ENCODE peak calls at places on chromosomes 5 and 9, in six cellular contexts. S is SK-N-SH, Q is H1, C is HL-60, N is HepG2, U is K562. R is an unnamed sample.

GRCh38 chr5:76801159-76801802 is 17.5 kb upstream of the F2RL1 start:
- DNase-seq in S (no peak), Q (no peak), C (no peak), N (no peak), U (no peak), R (no peak)

GRCh38 chr5:84382363-84383295 is 2.1 kb downstream of the EDIL3 start:
- DNase-seq in S (peak), Q (peak), C (no peak), N (no peak), U (no peak), R (no peak)

GRCh38 chr5:80275347-80275746 is 19.5 kb upstream of the SERINC5 start:
- DNase-seq in S (peak), Q (no peak), C (no peak), N (peak), U (no peak), R (no peak)

GRCh38 chr5:102853680-102854079 is 98.6 kb downstream of the PAM start:
- DNase-seq in S (no peak), Q (no peak), C (no peak), N (no peak), U (no peak), R (no peak)

GRCh38 chr9:128206484-128206883 is 3.3 kb downstream of the DNM1 start:
- DNase-seq in S (no peak), Q (no peak), C (no peak), N (no peak), U (no peak), R (no peak)

GRCh38 chr9:113011911-113012381 is at the start of gene ZNF883:
- DNase-seq in S (peak), Q (peak), C (no peak), N (peak), U (peak), R (no peak)

GRCh38 chr9:138068601-138069035 is 191.0 kb downstream of the CACNA1B start:
- DNase-seq in S (peak), Q (peak), C (no peak), N (no peak), U (no peak), R (no peak)

GRCh38 chr5:83956386-83956785 is 235.7 kb upstream of the HAPLN1 start:
- DNase-seq in S (no peak), Q (no peak), C (no peak), N (no peak), U (no peak), R (no peak)

GRCh38 chr5:90170231-90170630 is 239.3 kb downstream of the CETN3 start:
- DNase-seq in S (peak), Q (no peak), C (no peak), N (no peak), U (no peak), R (no peak)

GRCh38 chr5:150639751-150640150 is 709 bp upstream of the SYNPO start:
- DNase-seq in S (no peak), Q (no peak), C (no peak), N (no peak), U (no peak), R (no peak)

GRCh38 chr5:150639317-150639738 is 1.1 kb upstream of the SYNPO start:
- DNase-seq in S (no peak), Q (no peak), C (peak), N (no peak), U (no peak), R (no peak)

GRCh38 chr5:150641006-150641570 is 628 bp downstream of the SYNPO start:
- DNase-seq in S (no peak), Q (no peak), C (no peak), N (peak), U (no peak), R (no peak)

GRCh38 chr5:150641826-150642566 is 1.5 kb downstream of the SYNPO start:
- DNase-seq in S (no peak), Q (no peak), C (no peak), N (no peak), U (no peak), R (no peak)

GRCh38 chr5:150640311-150641005 is at the start of gene SYNPO:
- DNase-seq in S (peak), Q (no peak), C (peak), N (peak), U (peak), R (no peak)
- TF ChIP-seq GABPA in S (no peak), Q (no peak), C (no peak), N (no peak), U (no peak), R (no peak)

DNA sequence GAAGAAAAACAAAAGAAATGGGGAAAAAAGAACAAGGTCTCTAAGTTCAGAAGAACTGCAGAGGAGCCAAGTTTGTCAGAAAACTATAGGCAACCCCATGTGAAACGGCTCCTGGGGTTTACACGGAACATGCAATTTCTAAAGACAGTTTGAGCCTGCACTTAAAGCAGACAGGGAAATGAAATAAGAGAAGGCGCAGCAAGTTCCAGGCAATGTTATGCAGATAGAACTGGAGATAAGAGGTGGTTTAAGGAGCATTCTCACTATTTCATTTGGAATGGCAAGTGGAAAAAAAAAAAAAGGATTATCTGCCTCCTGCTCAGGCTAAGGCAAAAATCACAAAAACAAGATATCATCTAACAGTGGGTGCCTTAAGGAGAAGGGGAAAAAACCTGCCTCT is 2252.3 kb downstream of the MAT2B start:
- DNase-seq in S (no peak), Q (no peak), C (no peak), N (no peak), U (no peak), R (no peak)
- TF ChIP-seq GABPA in S (no peak), Q (no peak), C (no peak), N (no peak), U (no peak), R (no peak)

GRCh38 chr5:148486456-148486855 is 102.7 kb downstream of the FBXO38 start:
- DNase-seq in S (no peak), Q (no peak), C (no peak), N (no peak), U (no peak), R (no peak)
- TF ChIP-seq GABPA in S (no peak), Q (no peak), C (no peak), N (no peak), U (no peak), R (no peak)

GRCh38 chr9:134055981-134056461 is 11.8 kb downstream of the BRD3 start:
- DNase-seq in S (peak), Q (no peak), C (no peak), N (no peak), U (no peak), R (no peak)

GRCh38 chr9:134053941-134054761 is 13.7 kb downstream of the BRD3 start:
- DNase-seq in S (no peak), Q (no peak), C (no peak), N (no peak), U (no peak), R (no peak)

GRCh38 chr9:134056483-134057310 is 11.1 kb downstream of the BRD3 start:
- DNase-seq in S (peak), Q (no peak), C (no peak), N (no peak), U (no peak), R (no peak)

GRCh38 chr9:134053401-134053871 is 14.4 kb downstream of the BRD3 start:
- DNase-seq in S (no peak), Q (no peak), C (no peak), N (no peak), U (no peak), R (no peak)

DNA sequence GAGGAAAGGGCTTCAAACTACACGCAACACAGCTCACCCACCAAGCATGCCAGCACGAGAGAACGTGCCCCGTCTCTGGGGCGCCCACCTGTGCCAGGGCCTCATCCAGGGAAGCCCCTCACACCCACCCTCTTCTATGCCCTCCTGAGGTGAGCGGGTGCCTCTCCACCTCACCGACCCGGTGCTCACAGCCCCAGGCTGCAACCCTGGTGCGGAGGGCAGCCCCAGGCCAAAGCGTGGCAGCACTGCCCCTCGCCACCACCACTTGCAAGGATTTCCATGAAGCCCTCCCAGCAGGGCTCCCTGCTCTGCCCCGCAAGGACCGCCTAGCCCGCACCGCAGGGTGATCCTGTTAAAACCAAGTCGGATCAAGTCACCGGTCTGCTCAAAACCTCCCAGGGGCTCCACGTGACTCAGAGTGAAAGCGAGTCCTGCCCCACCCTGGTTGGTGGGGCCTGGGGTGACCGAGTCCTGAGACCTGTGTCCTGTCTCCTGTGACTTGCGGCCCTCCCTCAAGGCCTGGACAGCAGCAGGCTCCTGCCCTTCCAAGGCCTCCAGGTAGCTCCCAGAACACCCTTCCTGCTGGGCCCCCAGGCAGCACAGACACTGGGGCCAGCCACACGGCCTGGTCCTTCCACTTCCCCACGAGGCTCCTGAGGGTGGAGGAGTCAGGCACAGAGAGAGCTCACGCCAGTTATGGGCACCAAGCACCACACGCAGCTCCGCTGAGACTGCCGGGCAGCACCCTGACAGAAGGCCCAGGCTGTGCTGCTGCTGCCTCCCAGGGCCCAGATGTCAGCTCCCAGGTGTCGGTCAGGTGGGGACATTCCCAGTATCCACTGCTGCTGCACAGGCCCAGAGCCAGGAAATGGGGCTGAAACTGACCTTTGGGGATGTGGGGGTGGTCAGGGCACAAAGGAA is 12.7 kb downstream of the BRD3 start:
- DNase-seq in S (no peak), Q (no peak), C (no peak), N (no peak), U (no peak), R (no peak)
- TF ChIP-seq GABPA in S (no peak), Q (no peak), C (no peak), N (no peak), U (no peak), R (no peak)

DNA sequence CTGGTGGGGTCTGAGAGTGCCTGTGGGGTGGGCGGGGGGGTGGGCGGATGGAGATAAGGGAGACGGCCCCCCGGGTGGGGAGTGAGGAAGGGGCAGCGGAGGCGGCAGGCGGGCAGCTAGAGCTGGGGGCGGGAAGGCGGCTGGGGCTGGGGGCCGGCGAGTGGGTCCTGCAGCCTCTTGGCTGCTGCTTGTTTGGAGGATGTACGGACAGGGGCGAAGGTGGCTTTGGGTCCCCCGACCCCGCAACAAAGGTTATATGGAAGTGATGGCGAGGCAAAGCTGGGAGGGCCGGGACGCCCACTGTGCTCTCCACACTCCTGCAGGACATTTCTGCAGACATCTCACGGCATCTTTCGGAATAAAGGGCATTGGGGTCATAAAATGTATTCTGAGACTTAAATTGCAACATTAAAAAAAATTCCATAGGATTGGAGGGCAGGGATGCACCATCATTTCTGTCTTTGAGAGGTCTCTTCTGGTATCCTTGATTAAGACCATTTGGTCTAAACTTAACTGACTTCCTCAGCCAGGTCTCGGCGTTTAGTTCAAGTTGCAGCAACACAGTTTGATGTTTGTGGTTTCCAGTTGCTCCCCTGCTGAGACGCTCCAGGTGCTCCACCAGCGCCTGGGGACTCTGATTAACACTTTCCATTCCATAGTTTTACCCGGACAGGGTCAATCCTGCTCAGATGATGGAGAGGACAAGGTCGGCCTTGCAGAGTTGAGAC is 101.5 kb upstream of the SSBP2 start:
- DNase-seq in S (peak), Q (peak), C (no peak), N (no peak), U (peak), R (no peak)
- TF ChIP-seq GABPA in S (no peak), Q (no peak), C (no peak), N (no peak), U (no peak), R (no peak)

DNA sequence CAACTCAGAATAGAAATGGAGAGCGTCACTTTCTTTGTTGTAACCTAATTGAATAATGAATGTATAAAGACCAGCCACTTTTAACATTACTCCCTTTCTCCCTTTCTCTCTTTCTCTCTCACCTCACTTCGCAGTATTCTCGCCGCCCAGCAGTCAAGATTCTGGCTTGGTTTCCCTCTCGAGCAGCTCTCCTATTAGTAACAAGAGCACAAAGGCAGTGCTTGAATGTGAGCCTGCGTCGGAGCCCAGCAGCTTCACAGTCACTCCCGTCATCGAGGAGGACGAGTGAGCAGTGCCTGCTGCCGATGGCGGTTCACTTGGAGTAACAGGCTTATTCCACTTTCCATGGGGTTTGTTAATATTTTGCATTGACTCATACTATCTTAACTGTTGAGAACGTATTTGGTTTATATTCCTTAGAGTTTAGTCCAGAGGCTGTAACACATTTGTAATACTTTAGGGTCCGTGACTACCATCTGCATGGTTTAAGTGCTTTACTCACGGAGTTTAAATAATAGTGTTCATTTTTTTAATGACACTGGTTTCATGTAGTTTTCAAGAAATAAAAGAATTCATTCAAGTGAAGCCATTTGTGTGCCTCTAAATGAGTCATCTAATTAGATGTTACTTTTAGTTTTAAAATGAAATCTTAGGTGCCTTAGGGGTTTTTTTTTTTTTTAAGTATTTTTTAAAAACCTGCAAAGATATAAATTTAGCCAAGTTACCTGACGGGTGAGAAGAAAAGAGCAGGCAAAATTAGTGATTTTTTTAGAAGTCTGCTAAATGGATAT is 8.4 kb upstream of the DMRT3 start:
- DNase-seq in S (no peak), Q (peak), C (no peak), N (no peak), U (no peak), R (no peak)
- TF ChIP-seq GABPA in S (no peak), Q (no peak), C (no peak), N (no peak), U (no peak), R (no peak)

GRCh38 chr9:23662320-23662719 is 163.7 kb downstream of the ELAVL2 start:
- DNase-seq in S (no peak), Q (no peak), C (no peak), N (no peak), U (no peak), R (no peak)
- TF ChIP-seq GABPA in S (no peak), Q (no peak), C (no peak), N (no peak), U (no peak), R (no peak)

GRCh38 chr5:158392753-158393152 is 533.8 kb upstream of the CLINT1 start:
- DNase-seq in S (no peak), Q (no peak), C (no peak), N (no peak), U (no peak), R (no peak)

GRCh38 chr5:158387499-158387898 is 528.6 kb upstream of the CLINT1 start:
- DNase-seq in S (peak), Q (no peak), C (no peak), N (no peak), U (no peak), R (no peak)

GRCh38 chr5:158388018-158388417 is 529.1 kb upstream of the CLINT1 start:
- DNase-seq in S (peak), Q (no peak), C (no peak), N (no peak), U (no peak), R (no peak)

GRCh38 chr5:158390556-158390955 is 531.6 kb upstream of the CLINT1 start:
- DNase-seq in S (no peak), Q (no peak), C (no peak), N (no peak), U (no peak), R (no peak)

DNA sequence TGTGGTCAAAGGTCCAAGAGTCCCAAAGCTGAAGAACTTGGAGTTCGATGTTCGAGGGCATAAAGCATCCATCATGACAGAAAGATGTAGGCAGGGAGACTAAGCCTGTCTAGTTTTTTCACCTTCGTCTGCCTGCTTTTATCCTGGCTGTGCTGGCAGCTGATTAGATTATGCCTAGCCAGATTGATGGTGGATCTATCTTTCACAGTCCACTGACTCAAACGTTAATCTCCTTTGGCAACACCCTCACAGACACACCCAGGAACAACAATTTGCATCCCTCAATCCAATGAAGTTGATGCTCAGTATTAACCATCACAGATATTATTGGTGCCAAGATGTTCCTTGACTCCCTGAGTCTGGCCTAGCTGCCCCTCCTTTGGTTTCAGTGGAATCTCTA is 530.8 kb upstream of the CLINT1 start:
- DNase-seq in S (no peak), Q (no peak), C (no peak), N (no peak), U (no peak), R (no peak)
- TF ChIP-seq GABPA in S (no peak), Q (no peak), C (no peak), N (no peak), U (no peak), R (no peak)

R was measured in GM12878.